ENCODE peak calls at places on chromosomes 11 and 22, in seven cellular contexts. One of them, this sample, is unnamed.

GRCh38 chr22:43345761-43346261 is 2.6 kb upstream of the SCUBE1 start:
- DNase-seq in NCI-H774: no peak
- DNase-seq in occipital lobe: no peak
- DNase-seq in left ventricle myocardium inferior: no peak
- DNase-seq in body of pancreas: no peak
- DNase-seq in activated T-helper 9 cell treated with anti-CD3 and anti-CD28 coated beads, Interleukin-2, amount 50 U/mL, for 16 hours: no peak
- DNase-seq in hypothalamus: no peak
- DNase-seq in this sample: no peak

GRCh38 chr22:46757104-46757503 is 5.3 kb upstream of the TBC1D22A start:
- DNase-seq in NCI-H774: no peak
- DNase-seq in occipital lobe: no peak
- DNase-seq in left ventricle myocardium inferior: no peak
- DNase-seq in body of pancreas: no peak
- DNase-seq in activated T-helper 9 cell treated with anti-CD3 and anti-CD28 coated beads, Interleukin-2, amount 50 U/mL, for 16 hours: no peak
- DNase-seq in hypothalamus: no peak
- DNase-seq in this sample: no peak

GRCh38 chr11:119027561-119028345 is 2.9 kb downstream of the SLC37A4 start:
- DNase-seq in NCI-H774: no peak
- DNase-seq in occipital lobe: no peak
- DNase-seq in left ventricle myocardium inferior: no peak
- DNase-seq in body of pancreas: no peak
- DNase-seq in activated T-helper 9 cell treated with anti-CD3 and anti-CD28 coated beads, Interleukin-2, amount 50 U/mL, for 16 hours: no peak
- DNase-seq in hypothalamus: no peak
- DNase-seq in this sample: no peak

GRCh38 chr11:65643971-65644370 is 6.1 kb downstream of the SIPA1 start:
- DNase-seq in NCI-H774: no peak
- DNase-seq in occipital lobe: no peak
- DNase-seq in left ventricle myocardium inferior: no peak
- DNase-seq in body of pancreas: no peak
- DNase-seq in activated T-helper 9 cell treated with anti-CD3 and anti-CD28 coated beads, Interleukin-2, amount 50 U/mL, for 16 hours: no peak
- DNase-seq in hypothalamus: no peak
- DNase-seq in this sample: no peak

GRCh38 chr11:35794850-35795249 is 132.3 kb downstream of the TRIM44 start:
- DNase-seq in NCI-H774: no peak
- DNase-seq in occipital lobe: no peak
- DNase-seq in left ventricle myocardium inferior: no peak
- DNase-seq in body of pancreas: no peak
- DNase-seq in activated T-helper 9 cell treated with anti-CD3 and anti-CD28 coated beads, Interleukin-2, amount 50 U/mL, for 16 hours: no peak
- DNase-seq in hypothalamus: no peak
- DNase-seq in this sample: no peak

GRCh38 chr22:29464581-29464980 is 15.4 kb upstream of the NEFH start:
- DNase-seq in NCI-H774: no peak
- DNase-seq in occipital lobe: no peak
- DNase-seq in left ventricle myocardium inferior: no peak
- DNase-seq in body of pancreas: no peak
- DNase-seq in activated T-helper 9 cell treated with anti-CD3 and anti-CD28 coated beads, Interleukin-2, amount 50 U/mL, for 16 hours: no peak
- DNase-seq in hypothalamus: no peak
- DNase-seq in this sample: no peak

GRCh38 chr11:35163209-35163608 is 24.2 kb downstream of the CD44 start:
- DNase-seq in NCI-H774: no peak
- DNase-seq in occipital lobe: no peak
- DNase-seq in left ventricle myocardium inferior: no peak
- DNase-seq in body of pancreas: no peak
- DNase-seq in activated T-helper 9 cell treated with anti-CD3 and anti-CD28 coated beads, Interleukin-2, amount 50 U/mL, for 16 hours: no peak
- DNase-seq in hypothalamus: no peak
- DNase-seq in this sample: no peak

GRCh38 chr11:103109818-103110388 is 677 bp downstream of the DYNC2H1 start:
- DNase-seq in NCI-H774: no peak
- DNase-seq in occipital lobe: peak; percentile 32
- DNase-seq in left ventricle myocardium inferior: no peak
- DNase-seq in body of pancreas: no peak
- DNase-seq in activated T-helper 9 cell treated with anti-CD3 and anti-CD28 coated beads, Interleukin-2, amount 50 U/mL, for 16 hours: no peak
- DNase-seq in hypothalamus: no peak
- DNase-seq in this sample: no peak

GRCh38 chr11:77522215-77522614 is 48.3 kb upstream of the PAK1 start:
- DNase-seq in NCI-H774: no peak
- DNase-seq in occipital lobe: no peak
- DNase-seq in left ventricle myocardium inferior: no peak
- DNase-seq in body of pancreas: no peak
- DNase-seq in activated T-helper 9 cell treated with anti-CD3 and anti-CD28 coated beads, Interleukin-2, amount 50 U/mL, for 16 hours: no peak
- DNase-seq in hypothalamus: no peak
- DNase-seq in this sample: no peak

GRCh38 chr11:14144905-14145304 is 182.4 kb downstream of the SPON1 start:
- DNase-seq in NCI-H774: no peak
- DNase-seq in occipital lobe: no peak
- DNase-seq in left ventricle myocardium inferior: no peak
- DNase-seq in body of pancreas: no peak
- DNase-seq in activated T-helper 9 cell treated with anti-CD3 and anti-CD28 coated beads, Interleukin-2, amount 50 U/mL, for 16 hours: no peak
- DNase-seq in hypothalamus: no peak
- DNase-seq in this sample: no peak

GRCh38 chr11:94031625-94032024 is 10.5 kb downstream of the HEPHL1 start:
- DNase-seq in NCI-H774: no peak
- DNase-seq in occipital lobe: no peak
- DNase-seq in left ventricle myocardium inferior: no peak
- DNase-seq in body of pancreas: no peak
- DNase-seq in activated T-helper 9 cell treated with anti-CD3 and anti-CD28 coated beads, Interleukin-2, amount 50 U/mL, for 16 hours: no peak
- DNase-seq in hypothalamus: no peak
- DNase-seq in this sample: no peak

GRCh38 chr11:119094816-119095065 is 6.9 kb downstream of the DPAGT1 start:
- DNase-seq in NCI-H774: no peak
- DNase-seq in occipital lobe: peak; percentile 66
- DNase-seq in left ventricle myocardium inferior: peak; percentile 85
- DNase-seq in body of pancreas: peak; percentile 91
- DNase-seq in activated T-helper 9 cell treated with anti-CD3 and anti-CD28 coated beads, Interleukin-2, amount 50 U/mL, for 16 hours: peak; percentile 46
- DNase-seq in hypothalamus: no peak
- DNase-seq in this sample: peak; percentile 93

GRCh38 chr22:46063861-46064235 is 86.5 kb upstream of the PPARA start:
- DNase-seq in NCI-H774: no peak
- DNase-seq in occipital lobe: no peak
- DNase-seq in left ventricle myocardium inferior: peak; percentile 8
- DNase-seq in body of pancreas: peak; percentile 54
- DNase-seq in activated T-helper 9 cell treated with anti-CD3 and anti-CD28 coated beads, Interleukin-2, amount 50 U/mL, for 16 hours: no peak
- DNase-seq in hypothalamus: no peak
- DNase-seq in this sample: peak; percentile 26

GRCh38 chr11:12675951-12676711 is 1.9 kb downstream of the TEAD1 start:
- DNase-seq in NCI-H774: no peak
- DNase-seq in occipital lobe: no peak
- DNase-seq in left ventricle myocardium inferior: no peak
- DNase-seq in body of pancreas: no peak
- DNase-seq in activated T-helper 9 cell treated with anti-CD3 and anti-CD28 coated beads, Interleukin-2, amount 50 U/mL, for 16 hours: no peak
- DNase-seq in hypothalamus: no peak
- DNase-seq in this sample: no peak

GRCh38 chr22:38418589-38418988 is 36.4 kb downstream of the KCNJ4 start:
- DNase-seq in NCI-H774: no peak
- DNase-seq in occipital lobe: no peak
- DNase-seq in left ventricle myocardium inferior: no peak
- DNase-seq in body of pancreas: no peak
- DNase-seq in activated T-helper 9 cell treated with anti-CD3 and anti-CD28 coated beads, Interleukin-2, amount 50 U/mL, for 16 hours: no peak
- DNase-seq in hypothalamus: no peak
- DNase-seq in this sample: no peak

GRCh38 chr11:64096835-64097234 is 61.1 kb downstream of the FLRT1 start:
- DNase-seq in NCI-H774: no peak
- DNase-seq in occipital lobe: no peak
- DNase-seq in left ventricle myocardium inferior: no peak
- DNase-seq in body of pancreas: no peak
- DNase-seq in activated T-helper 9 cell treated with anti-CD3 and anti-CD28 coated beads, Interleukin-2, amount 50 U/mL, for 16 hours: no peak
- DNase-seq in hypothalamus: no peak
- DNase-seq in this sample: no peak

GRCh38 chr11:33551051-33551450 is 149.6 kb downstream of the C11orf91 start:
- DNase-seq in NCI-H774: no peak
- DNase-seq in occipital lobe: no peak
- DNase-seq in left ventricle myocardium inferior: no peak
- DNase-seq in body of pancreas: no peak
- DNase-seq in activated T-helper 9 cell treated with anti-CD3 and anti-CD28 coated beads, Interleukin-2, amount 50 U/mL, for 16 hours: no peak
- DNase-seq in hypothalamus: no peak
- DNase-seq in this sample: no peak

GRCh38 chr11:1557904-1558831 is 13.9 kb downstream of the DUSP8 start:
- DNase-seq in NCI-H774: no peak
- DNase-seq in occipital lobe: no peak
- DNase-seq in left ventricle myocardium inferior: no peak
- DNase-seq in body of pancreas: peak; percentile 81
- DNase-seq in activated T-helper 9 cell treated with anti-CD3 and anti-CD28 coated beads, Interleukin-2, amount 50 U/mL, for 16 hours: no peak
- DNase-seq in hypothalamus: no peak
- DNase-seq in this sample: peak; percentile 90